ENCODE peak calls at places on chromosomes 2 and 18, in seven cellular contexts. U is activated T-cell treated with anti-CD3 and anti-CD28 coated beads, Interleukin-2, amount 50 U/mL, for 4 hours; Y is NCI-H1694; Q is MCF 10A; F is dorsolateral prefrontal cortex; W is cardiac fibroblast; T is NCI-H510A. I is an unnamed sample.

GRCh38 chr2:217283505-217283904 is 423.6 kb upstream of the TNP1 start:
- DNase-seq in U (no peak), Y (no peak), Q (no peak), F (no peak), W (no peak), T (no peak), I (no peak)

GRCh38 chr18:35936951-35937350 is 35.5 kb upstream of the RMP24 start:
- DNase-seq in U (no peak), Y (no peak), Q (no peak), F (no peak), W (peak; percentile 31), T (no peak), I (no peak)

GRCh38 chr18:58527116-58528010 is 101.5 kb downstream of the ALPK2 start:
- DNase-seq in U (no peak), Y (no peak), Q (no peak), F (no peak), W (peak; percentile 12), T (no peak), I (no peak)

GRCh38 chr18:74252032-74252380 is 39.8 kb downstream of the CYB5A start:
- DNase-seq in U (no peak), Y (no peak), Q (peak; percentile 5), F (no peak), W (peak; percentile 62), T (no peak), I (no peak)

GRCh38 chr2:108922141-108922915 is 66.7 kb downstream of the EDAR start:
- DNase-seq in U (no peak), Y (peak; percentile 39), Q (peak; percentile 60), F (peak; percentile 60), W (no peak), T (no peak), I (no peak)

GRCh38 chr2:28447943-28448737 is 47.7 kb upstream of the PLB1 start:
- DNase-seq in U (no peak), Y (no peak), Q (peak; percentile 82), F (no peak), W (peak; percentile 89), T (no peak), I (no peak)

GRCh38 chr2:189821953-189822748 is 37.9 kb downstream of the PMS1 start:
- DNase-seq in U (no peak), Y (no peak), Q (peak; percentile 27), F (no peak), W (peak; percentile 77), T (no peak), I (no peak)

GRCh38 chr2:170261566-170261965 is 83.6 kb downstream of the MYO3B start:
- DNase-seq in U (no peak), Y (no peak), Q (no peak), F (no peak), W (no peak), T (no peak), I (no peak)

GRCh38 chr2:240917009-240917683 is 11.0 kb downstream of the CROCC2 start:
- DNase-seq in U (no peak), Y (no peak), Q (no peak), F (peak; percentile 24), W (no peak), T (no peak), I (no peak)

GRCh38 chr2:26170795-26171194 is 2.1 kb upstream of the GAREM2 start:
- DNase-seq in U (no peak), Y (no peak), Q (no peak), F (no peak), W (no peak), T (no peak), I (no peak)

GRCh38 chr2:197107291-197108269 is 181.1 kb upstream of the PGAP1 start:
- DNase-seq in U (no peak), Y (no peak), Q (peak; percentile 8), F (no peak), W (peak; percentile 77), T (no peak), I (no peak)

GRCh38 chr18:39188278-39188677 is 1622.7 kb upstream of the CELF4 start:
- DNase-seq in U (no peak), Y (no peak), Q (no peak), F (no peak), W (no peak), T (peak; percentile 34), I (no peak)

GRCh38 chr2:240319221-240319854 is 116.1 kb upstream of the GPC1 start:
- DNase-seq in U (no peak), Y (no peak), Q (no peak), F (no peak), W (peak; percentile 23), T (no peak), I (no peak)

GRCh38 chr18:32189723-32190591 is at the start of gene MEP1B:
- DNase-seq in U (no peak), Y (no peak), Q (no peak), F (no peak), W (no peak), T (no peak), I (no peak)